ENCODE peak calls at places on chromosomes 16 and 17, in four cellular contexts. S, H, V and Y are unnamed samples.

GRCh38 chr17:75270218-75270965 is 639 bp downstream of the MIF4GD start:
- DNase-seq in V (peak), H (peak), S (peak), Y (peak)

GRCh38 chr17:17078832-17079231 is 36.6 kb downstream of the MPRIP start:
- DNase-seq in H (no peak), S (no peak), V (no peak), Y (no peak)

GRCh38 chr16:75494696-75495601 is at the start of gene CHST6:
- DNase-seq in H (peak), V (peak), S (peak), Y (peak)

GRCh38 chr17:19247423-19247822 is 10.3 kb downstream of the EPN2 start:
- DNase-seq in H (no peak), V (no peak), S (no peak), Y (no peak)

GRCh38 chr16:17448640-17449638 is 21.8 kb downstream of the XYLT1 start:
- DNase-seq in S (no peak), H (no peak), V (no peak), Y (no peak)

GRCh38 chr16:11306997-11307638 is 26.0 kb upstream of the PRM1 start:
- DNase-seq in S (no peak), V (no peak), H (no peak), Y (no peak)

GRCh38 chr17:82092995-82093751 is 4.9 kb downstream of the FASN start:
- DNase-seq in V (no peak), S (no peak), H (no peak), Y (no peak)

GRCh38 chr17:72270530-72270929 is 149.7 kb downstream of the SOX9 start:
- DNase-seq in V (no peak), S (no peak), H (peak), Y (no peak)

GRCh38 chr16:79298476-79299153 is 301.9 kb downstream of the MAF start:
- DNase-seq in H (no peak), S (no peak), V (no peak), Y (peak)

GRCh38 chr17:45316271-45317112 is at the start of gene MAP3K14:
- DNase-seq in S (no peak), H (peak), V (peak), Y (peak)

GRCh38 chr17:28189667-28190066 is 129.3 kb upstream of the TMEM97 start:
- DNase-seq in H (no peak), S (no peak), V (no peak), Y (no peak)

GRCh38 chr17:49694847-49695697 is 12.7 kb downstream of the SLC35B1 start:
- DNase-seq in S (peak), V (peak), H (peak), Y (peak)